ENCODE peak calls at places on chromosome 19, in nine cellular contexts. C is mesendoderm; T is stimulated activated CD4-positive, alpha-beta T cell treated with anti-CD3 and anti-CD28 coated beads, Interleukin-1b, Interleukin-23, amount 100 ng/mL, for 24 hours; J is endothelial cell; A is ACHN; X is GM04504; V is iris pigment epithelial cell; Q is GM23248; D is OCI-LY7. K is an unnamed sample.

GRCh38 chr19:40592170-40592569 is 9.0 kb upstream of the LTBP4 start:
- DNase-seq in C (peak; percentile 79), T (no peak), J (no peak), A (peak; percentile 63), X (no peak), V (peak; percentile 90), Q (peak; percentile 63), D (peak; percentile 79), K (no peak)

GRCh38 chr19:57282011-57282636 is 1.8 kb downstream of the ZNF460 start:
- DNase-seq in C (no peak), T (no peak), J (no peak), A (no peak), X (no peak), V (no peak), Q (no peak), D (no peak), K (no peak)

GRCh38 chr19:1168877-1169791 is 4.9 kb downstream of the SBNO2 start:
- DNase-seq in C (peak; percentile 58), T (no peak), J (no peak), A (peak; percentile 66), X (peak; percentile 62), V (peak; percentile 77), Q (peak; percentile 90), D (no peak), K (no peak)

GRCh38 chr19:35509018-35509652 is 4.3 kb downstream of the DMKN start:
- DNase-seq in C (peak; percentile 88), T (no peak), J (peak; percentile 23), A (peak; percentile 22), X (no peak), V (no peak), Q (peak; percentile 38), D (no peak), K (no peak)

GRCh38 chr19:35856546-35857149 is at the start of gene KIRREL2:
- DNase-seq in C (peak; percentile 48), T (no peak), J (peak; percentile 52), A (no peak), X (no peak), V (no peak), Q (no peak), D (peak; percentile 48), K (no peak)

GRCh38 chr19:14091086-14091884 is 734 bp upstream of the SAMD1 start:
- DNase-seq in C (peak; percentile 78), T (no peak), J (peak; percentile 61), A (peak; percentile 58), X (no peak), V (peak; percentile 55), Q (peak; percentile 74), D (peak; percentile 83), K (peak; percentile 87)

GRCh38 chr19:41924151-41925145 is 3.8 kb downstream of the ERFL start:
- DNase-seq in C (no peak), T (no peak), J (no peak), A (no peak), X (no peak), V (no peak), Q (no peak), D (no peak), K (no peak)

GRCh38 chr19:45070861-45071544 is 5.3 kb downstream of the ZNF296 start:
- DNase-seq in C (no peak), T (no peak), J (no peak), A (no peak), X (no peak), V (no peak), Q (no peak), D (no peak), K (no peak)

GRCh38 chr19:50025022-50025793 is at the start of gene VRK3:
- DNase-seq in C (peak; percentile 100), T (peak; percentile 95), J (peak; percentile 97), A (peak; percentile 99), X (peak; percentile 100), V (peak; percentile 99), Q (peak; percentile 100), D (peak; percentile 100), K (peak; percentile 100)

GRCh38 chr19:4362871-4363545 is 19.6 kb downstream of the MPND start:
- DNase-seq in C (peak; percentile 44), T (no peak), J (no peak), A (peak; percentile 14), X (no peak), V (no peak), Q (no peak), D (peak; percentile 31), K (no peak)

K was measured in SJCRH30.